ENCODE peak calls at places on chromosomes 1 and 21, in seven cellular contexts. F is body of pancreas; N is activated gamma-delta T cell treated with Interleukin-2 at 50 U/mL for 16 hours; Y is NCI-H1417 treated with DMSO at 0.1 percent for 48 hours; D is foreskin fibroblast; Q is activated effector memory CD4-positive, alpha-beta T cell treated with anti-CD3 and anti-CD28 coated beads, Interleukin-2, amount 50 U/mL, for 16 hours; I is stimulated activated naive CD4-positive, alpha-beta T cell. E is an unnamed sample.

GRCh38 chr1:55311057-55311631 is 96.0 kb upstream of the USP24 start:
- DNase-seq in F (no peak), N (no peak), Y (no peak), D (peak), Q (no peak), I (no peak), E (no peak)

GRCh38 chr21:43866659-43867331 is 1.8 kb downstream of the AGPAT3 start:
- DNase-seq in F (peak), N (no peak), Y (no peak), D (no peak), Q (peak), I (peak), E (peak)

GRCh38 chr1:33342041-33342723 is 21.3 kb upstream of the A3GALT2 start:
- DNase-seq in F (peak), N (no peak), Y (peak), D (peak), Q (no peak), I (no peak), E (peak)

GRCh38 chr1:211260161-211261107 is 1.3 kb downstream of the RCOR3 start:
- DNase-seq in F (peak), N (peak), Y (no peak), D (peak), Q (peak), I (peak), E (peak)

GRCh38 chr1:22037520-22037919 is 15.0 kb upstream of the CDC42 start:
- DNase-seq in F (no peak), N (no peak), Y (no peak), D (no peak), Q (no peak), I (no peak), E (no peak)

GRCh38 chr1:146036990-146037646 is 15.6 kb upstream of the HJV start:
- DNase-seq in F (peak), N (peak), Y (peak), D (peak), Q (peak), I (peak), E (peak)

GRCh38 chr1:242132446-242132845 is 133.5 kb upstream of the MAP1LC3C start:
- DNase-seq in F (no peak), N (no peak), Y (no peak), D (no peak), Q (no peak), I (no peak), E (no peak)

GRCh38 chr1:46481961-46482360 is 7.7 kb upstream of the DMBX1 start:
- DNase-seq in F (no peak), N (no peak), Y (no peak), D (no peak), Q (no peak), I (no peak), E (no peak)

GRCh38 chr1:145955436-145955835 is 2.4 kb downstream of the LIX1L start:
- DNase-seq in F (no peak), N (no peak), Y (no peak), D (peak), Q (no peak), I (no peak), E (no peak)

GRCh38 chr1:21069549-21069948 is 107.1 kb downstream of the EIF4G3 start:
- DNase-seq in F (no peak), N (no peak), Y (no peak), D (peak), Q (no peak), I (no peak), E (no peak)

GRCh38 chr1:16721871-16722641 is 18.3 kb upstream of the RNU1-4 start:
- DNase-seq in F (peak), N (no peak), Y (no peak), D (no peak), Q (no peak), I (no peak), E (no peak)

GRCh38 chr1:1110561-1110971 is 5.3 kb downstream of the C1orf159 start:
- DNase-seq in F (no peak), N (no peak), Y (no peak), D (no peak), Q (peak), I (no peak), E (no peak)

GRCh38 chr1:24127134-24127800 is 15.3 kb upstream of the MYOM3 start:
- DNase-seq in F (no peak), N (no peak), Y (no peak), D (no peak), Q (no peak), I (no peak), E (no peak)

GRCh38 chr1:170164103-170164763 is 18.5 kb downstream of the NTMT2 start:
- DNase-seq in F (no peak), N (no peak), Y (no peak), D (peak), Q (no peak), I (no peak), E (no peak)

GRCh38 chr1:76023669-76024407 is 50.7 kb upstream of the ST6GALNAC3 start:
- DNase-seq in F (no peak), N (no peak), Y (no peak), D (no peak), Q (no peak), I (no peak), E (no peak)

GRCh38 chr1:26915204-26915842 is 1.5 kb upstream of the NR0B2 start:
- DNase-seq in F (peak), N (no peak), Y (no peak), D (peak), Q (no peak), I (no peak), E (no peak)

E was measured in dermis blood vessel endothelial cell.